ENCODE peak calls at places on chromosomes 7 and 10, in four cellular contexts. L is cardiac muscle cell, P is transverse colon, G is HepG2. H is an unnamed sample. For H3K4me1 and H3K36me3, the result is how much of the 10 kb centered on the place peaks cover.

GRCh38 chr7:38675500-38676106 is 44.4 kb upstream of the AMPH start:
- DNase-seq in L (no peak), P (no peak), G (no peak), H (no peak)

GRCh38 chr10:47264797-47265281 is 35.2 kb upstream of the GDF10 start:
- DNase-seq in L (no peak), P (peak), G (peak), H (no peak)

GRCh38 chr7:155792315-155792960 is 19.8 kb downstream of the SHH start:
- DNase-seq in L (no peak), P (no peak), G (no peak), H (no peak)

GRCh38 chr10:114684085-114684821 is 26.2 kb upstream of the ABLIM1 start:
- DNase-seq in L (peak), P (peak), G (peak), H (peak)

GRCh38 chr10:117441366-117441765 is 66.1 kb upstream of the PDZD8 start:
- DNase-seq in L (no peak), P (no peak), G (no peak), H (no peak)

GRCh38 chr10:101558671-101559595 is 29.1 kb downstream of the POLL start:
- DNase-seq in L (no peak), P (no peak), G (no peak), H (no peak)

GRCh38 chr7:98211676-98212531 is 665 bp downstream of the BHLHA15 start:
- DNase-seq in L (no peak), P (peak), G (peak), H (peak)

GRCh38 chr7:116578526-116578925 is 53.7 kb downstream of the CAV1 start:
- DNase-seq in L (peak), P (no peak), G (no peak), H (peak)

GRCh38 chr10:9682812-9683211 is 1334.9 kb upstream of the CELF2 start:
- DNase-seq in L (no peak), P (no peak), G (no peak), H (no peak)

GRCh38 chr7:158805937-158806336 is 23.4 kb downstream of the ESYT2 start:
- DNase-seq in L (no peak), P (no peak), G (no peak), H (no peak)

GRCh38 chr7:14196555-14196954 is 207.1 kb upstream of the ETV1 start:
- DNase-seq in L (peak), P (no peak), G (no peak), H (no peak)

GRCh38 chr7:83985766-83986165 is 208.8 kb downstream of the SEMA3A start:
- DNase-seq in L (peak), P (no peak), G (no peak), H (no peak)

GRCh38 chr10:99276848-99277486 is 41.3 kb upstream of the HPSE2 start:
- DNase-seq in L (peak), P (no peak), G (peak), H (peak)

GRCh38 chr7:150994141-150994837 is 3.5 kb downstream of the NOS3 start:
- DNase-seq in L (peak), P (no peak), G (no peak), H (no peak)

GRCh38 chr10:75400769-75401568 is 595 bp downstream of the ZNF503 start:
- DNase-seq in L (peak), P (peak), G (no peak), H (no peak)

GRCh38 chr7:92697414-92697813 is 107.2 kb upstream of the FAM133B start:
- DNase-seq in L (no peak), P (no peak), G (no peak), H (no peak)

GRCh38 chr7:92696584-92696983 is 106.4 kb upstream of the FAM133B start:
- DNase-seq in L (no peak), P (no peak), G (no peak), H (no peak)

GRCh38 chr7:92698237-92698841 is 108.1 kb upstream of the FAM133B start:
- DNase-seq in L (peak), P (peak), G (peak), H (no peak)

GRCh38 chr7:92695308-92696261 is 105.4 kb upstream of the FAM133B start:
- DNase-seq in L (peak), P (peak), G (peak), H (peak)

GRCh38 chr7:92697012-92697411 is 106.8 kb upstream of the FAM133B start:
- DNase-seq in L (no peak), P (no peak), G (no peak), H (no peak)
- H3K4me1 ChIP-seq in L (under half), P (under half), G (half or more), H (half or more)

GRCh38 chr7:74544706-74545469 is 91.2 kb downstream of the GTF2IRD1 start:
- DNase-seq in L (peak), P (peak), G (peak), H (peak)
- TF ChIP-seq CTCF in L (peak), P (peak), G (peak), H (peak)

GRCh38 chr7:102413071-102413470 is 16.9 kb downstream of the PRKRIP1 start:
- DNase-seq in L (no peak), P (no peak), G (no peak), H (no peak)

GRCh38 chr7:102410918-102411317 is 14.8 kb downstream of the PRKRIP1 start:
- DNase-seq in L (no peak), P (no peak), G (no peak), H (no peak)

GRCh38 chr7:102410123-102410522 is 14.0 kb downstream of the PRKRIP1 start:
- DNase-seq in L (no peak), P (no peak), G (no peak), H (no peak)

GRCh38 chr7:102413611-102414010 is 17.4 kb downstream of the PRKRIP1 start:
- DNase-seq in L (no peak), P (no peak), G (no peak), H (no peak)

DNA sequence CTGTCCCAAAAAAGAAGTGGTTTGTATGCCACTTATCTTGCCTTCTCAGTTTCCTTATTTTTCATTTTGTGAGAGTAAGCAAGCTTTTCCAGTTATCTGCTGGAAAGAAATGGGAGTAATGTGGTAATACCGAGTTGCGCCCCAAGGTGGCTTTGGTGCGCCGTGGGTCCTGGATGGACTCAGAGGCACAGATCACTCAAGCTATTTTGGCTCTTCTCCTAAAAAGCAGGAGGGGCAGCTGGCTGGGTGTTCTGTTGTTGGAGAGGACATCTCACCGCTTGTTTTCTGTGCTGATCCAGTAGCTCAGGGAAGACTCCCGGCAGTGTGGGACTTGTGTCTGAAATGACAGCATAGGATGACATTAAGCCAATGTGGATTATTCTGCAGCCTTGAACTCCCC is 16.4 kb downstream of the PRKRIP1 start:
- DNase-seq in L (peak), P (peak), G (no peak), H (no peak)
- H3K36me3 ChIP-seq in L (under half), P (under half), G (under half), H (under half)

GRCh38 chr10:79188154-79188763 is 119.5 kb downstream of the ZMIZ1 start:
- DNase-seq in L (no peak), P (peak), G (peak), H (peak)

GRCh38 chr10:79187545-79187940 is 118.8 kb downstream of the ZMIZ1 start:
- DNase-seq in L (no peak), P (no peak), G (no peak), H (no peak)

GRCh38 chr10:79191951-79192676 is 123.3 kb downstream of the ZMIZ1 start:
- DNase-seq in L (peak), P (no peak), G (no peak), H (no peak)

GRCh38 chr10:79190740-79191261 is 122.0 kb downstream of the ZMIZ1 start:
- DNase-seq in L (no peak), P (no peak), G (no peak), H (no peak)

DNA sequence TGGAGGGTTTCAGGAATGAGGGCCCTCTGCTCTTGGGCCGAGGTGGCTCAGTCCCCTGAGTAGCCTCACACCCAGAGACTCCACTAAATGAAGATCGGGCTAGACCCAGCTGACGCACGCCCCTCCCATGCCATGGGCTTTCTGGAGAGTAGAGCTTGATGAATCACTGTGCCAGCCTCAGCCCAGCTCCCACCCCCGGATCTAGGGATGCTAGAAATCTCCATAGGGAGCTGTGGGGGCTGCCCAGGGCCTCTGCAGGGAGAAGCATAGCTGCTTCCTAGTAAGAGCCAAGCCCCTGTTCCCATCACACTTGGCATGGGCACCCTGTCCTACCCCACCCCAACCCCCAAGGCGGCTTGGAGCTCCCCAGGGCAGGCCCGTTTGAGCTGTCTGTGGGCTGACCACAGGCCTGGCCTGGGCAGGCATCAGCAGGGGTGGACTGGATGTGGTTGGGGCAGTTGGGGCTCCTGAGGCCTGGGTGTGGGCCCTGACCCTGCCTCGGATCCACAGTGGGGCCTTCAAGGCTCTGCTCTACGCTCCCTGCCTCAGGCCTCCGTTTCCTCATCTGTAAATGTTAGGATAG is 121.2 kb downstream of the ZMIZ1 start:
- DNase-seq in L (no peak), P (no peak), G (no peak), H (no peak)
- H3K4me1 ChIP-seq in L (half or more), P (under half), G (half or more), H (under half)

H was measured in Caco-2.